ENCODE peak calls at places on chromosomes 6 and 20, in six cellular contexts. J is lower lobe of right lung, W is AG10803, X is AG08396, R is GM12865, F is GM06990. N is an unnamed sample.

GRCh38 chr20:32302507-32302872 is 25.0 kb downstream of the KIF3B start:
- DNase-seq in W (no peak), X (no peak), R (no peak), J (no peak), F (no peak), N (no peak)

GRCh38 chr6:124792386-124792785 is 169.9 kb upstream of the RNF217 start:
- DNase-seq in R (no peak), X (no peak), W (no peak), F (no peak), J (no peak), N (no peak)

GRCh38 chr20:62644802-62645496 is 2.6 kb downstream of the SLCO4A1 start:
- DNase-seq in F (no peak), X (no peak), W (no peak), R (no peak), J (no peak), N (no peak)

GRCh38 chr6:105994522-105995402 is 91.4 kb upstream of the PRDM1 start:
- DNase-seq in J (peak), F (peak), W (peak), R (peak), X (peak), N (peak)

GRCh38 chr6:5174756-5175155 is 86.0 kb downstream of the LYRM4 start:
- DNase-seq in W (no peak), R (peak), J (no peak), X (no peak), F (no peak), N (no peak)

GRCh38 chr6:17354700-17355403 is 38.5 kb upstream of the CAP2 start:
- DNase-seq in X (peak), J (no peak), R (no peak), F (no peak), W (peak), N (no peak)

GRCh38 chr20:4076671-4077070 is 61.3 kb upstream of the RNF24 start:
- DNase-seq in F (no peak), X (no peak), W (peak), R (no peak), J (no peak), N (no peak)

GRCh38 chr6:156974897-156975296 is 197.7 kb downstream of the ARID1B start:
- DNase-seq in F (no peak), J (no peak), R (peak), X (no peak), W (no peak), N (no peak)

GRCh38 chr6:143441680-143442359 is 8.7 kb downstream of the ADAT2 start:
- DNase-seq in X (no peak), F (no peak), W (peak), R (no peak), J (no peak), N (no peak)

GRCh38 chr6:41306187-41306854 is 19.8 kb upstream of the TREM1 start:
- DNase-seq in J (no peak), F (no peak), R (peak), X (peak), W (peak), N (peak)

GRCh38 chr6:118012944-118013343 is 105.9 kb downstream of the SLC35F1 start:
- DNase-seq in R (no peak), X (no peak), W (no peak), J (no peak), F (no peak), N (no peak)

GRCh38 chr6:114576330-114576729 is 233.5 kb upstream of the HS3ST5 start:
- DNase-seq in R (no peak), F (no peak), W (no peak), J (no peak), X (no peak), N (no peak)

GRCh38 chr6:169425628-169426370 is 172.2 kb upstream of the THBS2 start:
- DNase-seq in X (no peak), J (no peak), F (no peak), W (peak), R (no peak), N (no peak)

GRCh38 chr20:32984631-32985354 is 19.4 kb downstream of the SUN5 start:
- DNase-seq in X (no peak), F (no peak), W (no peak), J (no peak), R (no peak), N (no peak)

GRCh38 chr6:158414900-158415299 is 102.6 kb downstream of the TULP4 start:
- DNase-seq in F (no peak), W (peak), R (no peak), J (no peak), X (peak), N (no peak)

GRCh38 chr6:17867880-17868279 is 119.6 kb downstream of the KIF13A start:
- DNase-seq in R (no peak), W (peak), X (peak), F (no peak), J (no peak), N (no peak)

GRCh38 chr6:44699851-44700250 is 312.3 kb downstream of the CDC5L start:
- DNase-seq in R (no peak), X (no peak), W (peak), J (no peak), F (no peak), N (no peak)

GRCh38 chr20:4227085-4227821 is 211.9 kb upstream of the RNF24 start:
- DNase-seq in X (peak), F (no peak), J (no peak), R (peak), W (peak), N (no peak)

GRCh38 chr20:61749406-61750075 is 316.1 kb downstream of the TAF4 start:
- DNase-seq in W (no peak), R (no peak), F (no peak), X (no peak), J (peak), N (no peak)

GRCh38 chr6:45021652-45022051 is 306.5 kb upstream of the RUNX2 start:
- DNase-seq in X (no peak), F (no peak), W (peak), R (no peak), J (no peak), N (no peak)

GRCh38 chr20:62350098-62350628 is 16.9 kb downstream of the LAMA5 start:
- DNase-seq in X (no peak), F (no peak), J (peak), W (no peak), R (no peak), N (no peak)

GRCh38 chr20:32709528-32710121 is 33.6 kb downstream of the COMMD7 start:
- DNase-seq in R (no peak), F (no peak), J (no peak), W (no peak), X (no peak), N (no peak)

GRCh38 chr20:55166063-55166462 is 690.7 kb downstream of the DOK5 start:
- DNase-seq in J (no peak), W (no peak), X (no peak), F (no peak), R (no peak), N (no peak)

GRCh38 chr6:13354331-13355042 is 26.1 kb upstream of the TBC1D7 start:
- DNase-seq in R (no peak), X (peak), F (no peak), J (no peak), W (peak), N (no peak)